ENCODE peak calls at places on chromosomes 3 and 15, in nine cellular contexts. G is H7, Q is cardiac muscle cell, H is iPS DF 6.9, D is fibroblast of lung, C is dorsolateral prefrontal cortex, P is GM23338, J is heart right ventricle, Y is foreskin fibroblast. X is an unnamed sample.

GRCh38 chr3:111610612-111611054 is 15.5 kb upstream of the ZBED2 start:
- DNase-seq in G (no peak), Q (no peak), H (no peak), D (no peak), C (no peak), P (no peak), J (no peak), Y (no peak), X (no peak)

GRCh38 chr3:39937874-39938273 is 128.5 kb downstream of the MYRIP start:
- DNase-seq in G (no peak), Q (no peak), H (no peak), D (no peak), C (no peak), P (no peak), J (no peak), Y (no peak), X (no peak)

GRCh38 chr3:23161308-23161707 is 41.8 kb upstream of the UBE2E2 start:
- DNase-seq in G (no peak), Q (no peak), H (no peak), D (no peak), C (no peak), P (no peak), J (no peak), Y (no peak), X (no peak)

GRCh38 chr15:70494861-70495571 is 268.3 kb downstream of the UACA start:
- DNase-seq in G (peak), Q (peak), H (no peak), D (peak), C (no peak), P (no peak), J (no peak), Y (peak), X (peak)

GRCh38 chr3:178443634-178444033 is 92.6 kb upstream of the KCNMB2 start:
- DNase-seq in G (no peak), Q (peak), H (no peak), D (peak), C (no peak), P (no peak), J (no peak), Y (no peak), X (peak)

GRCh38 chr15:101804375-101804774 is 1.1 kb downstream of the OR4F6 start:
- DNase-seq in G (no peak), Q (no peak), H (no peak), D (no peak), C (no peak), P (no peak), J (no peak), Y (no peak), X (no peak)

GRCh38 chr3:71252466-71252865 is 331.1 kb downstream of the FOXP1 start:
- DNase-seq in G (no peak), Q (peak), H (no peak), D (no peak), C (no peak), P (no peak), J (no peak), Y (no peak), X (no peak)

GRCh38 chr15:39320886-39321285 is 260.0 kb upstream of the THBS1 start:
- DNase-seq in G (no peak), Q (no peak), H (no peak), D (peak), C (no peak), P (no peak), J (no peak), Y (no peak), X (peak)

GRCh38 chr15:52466134-52466701 is 62.5 kb downstream of the MYO5A start:
- DNase-seq in G (peak), Q (no peak), H (no peak), D (no peak), C (peak), P (peak), J (peak), Y (no peak), X (no peak)

GRCh38 chr3:22089284-22089683 is 338.3 kb upstream of the ZNF385D start:
- DNase-seq in G (peak), Q (peak), H (peak), D (peak), C (no peak), P (peak), J (no peak), Y (no peak), X (peak)

GRCh38 chr3:170346481-170347125 is 10.9 kb upstream of the SKIL start:
- DNase-seq in G (no peak), Q (no peak), H (no peak), D (no peak), C (no peak), P (no peak), J (no peak), Y (no peak), X (no peak)

GRCh38 chr3:47989981-47990440 is 26.2 kb downstream of the MAP4 start:
- DNase-seq in G (peak), Q (peak), H (peak), D (peak), C (peak), P (peak), J (peak), Y (peak), X (peak)

GRCh38 chr3:66971891-66972551 is 26.1 kb upstream of the KBTBD8 start:
- DNase-seq in G (peak), Q (peak), H (peak), D (peak), C (peak), P (peak), J (peak), Y (peak), X (peak)

DNA sequence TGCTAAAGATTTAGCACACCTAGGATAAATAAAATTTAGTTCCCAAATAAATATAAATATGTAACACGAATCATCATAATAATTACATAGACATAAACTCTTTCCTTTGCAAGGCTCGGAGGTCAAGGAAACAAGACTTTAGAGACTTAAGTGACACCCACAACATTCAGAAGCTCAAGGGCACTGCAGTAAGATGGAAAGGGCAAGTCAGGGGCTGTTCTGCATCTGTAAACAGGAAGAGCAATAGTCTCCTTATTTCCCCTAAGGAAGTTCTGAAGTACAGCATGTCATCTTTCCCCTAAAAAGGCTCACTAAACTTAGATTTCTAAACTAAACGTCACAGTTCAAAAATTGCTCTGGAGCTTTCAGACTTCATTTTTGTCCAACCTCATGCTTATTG is 26.9 kb upstream of the KBTBD8 start:
- DNase-seq in G (no peak), Q (no peak), H (no peak), D (no peak), C (no peak), P (no peak), J (no peak), Y (no peak), X (no peak)
- H3K4me3 ChIP-seq in G (no peak), Q (no peak), H (no peak), D (no peak), C (peak), P (no peak), J (no peak), Y (no peak), X (no peak)

DNA sequence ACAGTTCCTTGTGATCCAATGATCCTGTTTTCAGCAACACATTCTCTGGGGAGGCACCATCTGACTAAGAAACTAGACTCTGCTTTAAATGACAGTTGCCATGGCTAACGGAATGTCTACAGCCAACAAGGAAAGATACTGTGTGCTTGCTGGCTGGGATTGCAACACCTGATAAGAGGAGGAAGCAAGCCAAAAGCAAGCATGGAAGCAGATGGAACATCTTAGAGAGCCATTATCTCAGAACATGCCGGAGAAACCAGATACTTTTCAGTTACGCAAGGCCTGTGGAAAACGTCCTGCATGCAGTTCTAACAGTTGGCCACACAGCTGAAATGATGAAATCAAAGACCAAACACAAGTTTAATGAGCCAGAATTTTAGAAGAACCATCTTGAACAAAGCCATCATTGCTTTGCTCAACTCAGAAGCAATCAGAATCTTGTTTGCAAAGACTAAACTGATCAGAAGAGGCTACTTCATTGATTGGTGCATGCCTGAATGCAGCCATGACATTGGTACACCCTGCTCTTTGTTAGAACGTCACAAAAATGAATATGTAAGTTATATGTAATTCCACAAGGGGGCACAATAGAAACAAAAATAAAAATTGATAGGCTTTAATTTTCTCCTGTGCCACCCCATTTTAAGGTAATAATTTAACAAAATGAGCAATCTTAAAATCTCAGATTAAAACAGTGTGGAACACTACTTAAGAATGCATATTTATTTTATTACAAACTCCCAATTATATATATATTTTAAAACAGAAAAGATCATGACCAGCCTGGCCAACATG is 50.8 kb downstream of the GXYLT2 start:
- DNase-seq in G (peak), Q (peak), H (no peak), D (peak), C (no peak), P (peak), J (peak), Y (peak), X (peak)
- H3K4me3 ChIP-seq in G (no peak), Q (no peak), H (no peak), D (no peak), C (peak), P (no peak), J (no peak), Y (no peak), X (peak)

DNA sequence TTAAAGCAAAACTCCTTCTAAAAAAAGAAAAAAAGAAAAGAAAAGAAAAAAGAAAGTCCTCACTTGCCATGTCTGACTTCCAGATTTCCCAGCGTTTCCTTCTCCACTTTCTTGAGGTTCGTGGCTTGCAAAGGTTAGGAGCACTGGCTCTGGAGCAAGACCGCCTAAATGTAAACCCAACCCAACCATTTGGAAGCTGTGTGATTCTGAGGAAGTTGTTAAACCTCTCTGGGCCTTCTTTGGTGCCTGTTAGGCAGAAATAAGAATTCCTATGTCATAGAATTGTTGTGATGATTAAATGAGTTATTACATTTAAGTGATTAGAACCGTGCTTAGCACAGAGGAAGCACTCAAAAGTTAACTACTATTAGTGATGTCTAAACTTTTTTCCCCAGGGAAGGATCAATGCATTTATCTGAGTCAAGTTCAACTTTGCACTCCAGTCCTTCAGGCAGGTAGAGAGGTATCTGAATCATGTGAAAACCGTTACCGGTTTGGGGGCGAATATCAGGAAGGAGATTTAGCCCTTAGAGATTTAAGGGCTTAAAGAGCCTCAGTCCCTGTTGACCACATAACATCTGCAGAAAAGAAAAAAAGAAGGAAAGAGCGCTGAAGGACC is 78.3 kb upstream of the HES1 start:
- DNase-seq in G (no peak), Q (no peak), H (no peak), D (no peak), C (no peak), P (no peak), J (no peak), Y (no peak), X (no peak)
- H3K4me3 ChIP-seq in G (peak), Q (no peak), H (no peak), D (no peak), C (peak), P (peak), J (peak), Y (no peak), X (peak)

GRCh38 chr15:65804252-65804931 is 12.3 kb upstream of the DENND4A start:
- DNase-seq in G (no peak), Q (peak), H (no peak), D (peak), C (no peak), P (no peak), J (no peak), Y (peak), X (peak)
- H3K4me3 ChIP-seq in G (no peak), Q (no peak), H (no peak), D (no peak), C (no peak), P (no peak), J (no peak), Y (no peak), X (no peak)

GRCh38 chr15:85443593-85444328 is 63.4 kb downstream of the AKAP13 start:
- DNase-seq in G (no peak), Q (peak), H (no peak), D (peak), C (no peak), P (peak), J (peak), Y (no peak), X (peak)

GRCh38 chr15:85444329-85444605 is 63.9 kb downstream of the AKAP13 start:
- DNase-seq in G (no peak), Q (no peak), H (no peak), D (no peak), C (no peak), P (no peak), J (no peak), Y (no peak), X (no peak)

GRCh38 chr15:85440451-85440850 is 60.0 kb downstream of the AKAP13 start:
- DNase-seq in G (no peak), Q (no peak), H (no peak), D (no peak), C (no peak), P (no peak), J (no peak), Y (no peak), X (no peak)

GRCh38 chr15:85443046-85443445 is 62.6 kb downstream of the AKAP13 start:
- DNase-seq in G (no peak), Q (no peak), H (no peak), D (no peak), C (no peak), P (no peak), J (no peak), Y (no peak), X (no peak)

DNA sequence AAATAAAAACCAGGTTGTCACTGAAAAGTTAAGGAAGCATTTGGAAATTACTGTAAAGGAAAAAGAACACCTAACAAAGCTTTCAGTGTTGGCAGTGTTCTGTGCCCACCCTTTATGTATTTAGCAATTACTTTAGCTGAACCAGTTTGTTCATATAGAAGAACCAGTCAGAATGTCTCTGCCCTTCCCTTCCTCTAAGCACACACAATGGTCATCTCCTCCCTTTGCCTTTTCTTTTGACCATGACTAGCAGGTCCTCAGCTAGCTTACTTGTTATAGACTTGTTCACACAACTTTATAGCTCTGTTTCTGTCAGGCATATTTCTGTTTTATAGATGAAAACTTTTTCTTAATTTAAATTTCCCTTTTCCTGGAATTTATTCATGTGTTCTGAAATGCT is 59.6 kb downstream of the AKAP13 start:
- DNase-seq in G (no peak), Q (no peak), H (no peak), D (no peak), C (no peak), P (no peak), J (no peak), Y (no peak), X (no peak)
- H3K4me3 ChIP-seq in G (no peak), Q (no peak), H (no peak), D (no peak), C (no peak), P (no peak), J (no peak), Y (no peak), X (no peak)

DNA sequence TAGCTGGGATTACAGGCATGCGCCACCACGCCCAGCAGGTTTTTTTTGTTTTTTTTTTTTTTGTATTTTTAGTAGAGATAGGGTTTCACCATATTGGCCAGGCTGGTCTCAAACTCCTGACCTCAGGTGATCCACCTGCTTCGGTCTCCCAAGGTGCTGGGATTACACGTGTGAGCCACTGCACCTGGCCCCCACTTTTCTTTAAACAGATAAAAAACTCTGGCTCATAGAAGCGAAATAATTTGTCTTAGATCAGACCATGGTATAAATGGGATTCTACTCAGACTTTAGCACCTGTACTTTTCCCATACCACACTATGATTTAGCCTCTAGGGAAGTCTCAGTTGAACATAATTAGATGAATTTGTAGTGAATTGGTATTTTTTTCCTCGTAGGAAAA is 182.4 kb downstream of the AKAP13 start:
- DNase-seq in G (no peak), Q (no peak), H (no peak), D (no peak), C (no peak), P (no peak), J (no peak), Y (no peak), X (no peak)
- H3K4me3 ChIP-seq in G (no peak), Q (no peak), H (no peak), D (no peak), C (no peak), P (no peak), J (no peak), Y (no peak), X (no peak)

GRCh38 chr15:83656192-83656591 is 2.3 kb downstream of the ADAMTSL3 start:
- DNase-seq in G (no peak), Q (no peak), H (no peak), D (no peak), C (no peak), P (no peak), J (no peak), Y (no peak), X (no peak)
- H3K4me3 ChIP-seq in G (no peak), Q (no peak), H (no peak), D (no peak), C (no peak), P (no peak), J (no peak), Y (no peak), X (no peak)

GRCh38 chr3:120418866-120419490 is 31.8 kb downstream of the FSTL1 start:
- DNase-seq in G (peak), Q (peak), H (peak), D (no peak), C (peak), P (peak), J (peak), Y (no peak), X (no peak)
- H3K4me3 ChIP-seq in G (no peak), Q (no peak), H (no peak), D (no peak), C (no peak), P (no peak), J (no peak), Y (no peak), X (no peak)